ENCODE peak calls at places on chromosomes 6 and 20, in ten cellular contexts. Q is A549; A is naive thymus-derived CD4-positive, alpha-beta T cell; M is ovary; R is H1; X is fibroblast of lung; C is prostate gland; T is OCI-LY7; D is colonic mucosa; E is cardiac muscle cell. S is an unnamed sample. For H3K4me1, the result is how much of the 10 kb centered on the place peaks cover.

GRCh38 chr20:31698803-31699718 is 23.6 kb downstream of the BCL2L1 start:
- DNase-seq in R (no peak), C (peak), A (no peak), D (peak), Q (peak), X (peak), E (peak), T (peak), M (no peak), S (peak)

GRCh38 chr6:111418971-111419693 is 63.9 kb downstream of the REV3L start:
- DNase-seq in R (no peak), A (no peak), X (peak), Q (no peak), M (no peak), E (peak), T (no peak), C (no peak), D (no peak), S (no peak)

GRCh38 chr6:291697-292505 is at the start of gene DUSP22:
- DNase-seq in R (no peak), Q (peak), T (peak), X (peak), E (peak), M (peak), D (peak), A (peak), C (peak), S (peak)

GRCh38 chr6:44054635-44055559 is 72.4 kb downstream of the MRPL14 start:
- DNase-seq in D (no peak), A (no peak), E (no peak), T (no peak), Q (no peak), X (peak), R (no peak), C (no peak), M (no peak), S (no peak)

GRCh38 chr6:157823523-157824370 is 701 bp downstream of the SNX9 start:
- DNase-seq in Q (peak), T (no peak), A (peak), X (peak), M (peak), C (peak), D (peak), E (peak), R (no peak), S (peak)

GRCh38 chr20:6483727-6484126 is 283.8 kb upstream of the BMP2 start:
- DNase-seq in R (no peak), C (no peak), X (no peak), M (no peak), E (no peak), T (no peak), Q (no peak), D (no peak), A (no peak), S (no peak)

GRCh38 chr6:142357879-142358278 is 56.1 kb downstream of the ADGRG6 start:
- DNase-seq in R (no peak), X (no peak), M (no peak), D (no peak), C (no peak), A (no peak), E (no peak), T (no peak), Q (no peak), S (no peak)

GRCh38 chr20:48826883-48827771 is 672 bp downstream of the PREX1 start:
- DNase-seq in A (no peak), Q (peak), C (no peak), E (peak), X (peak), R (no peak), D (no peak), M (peak), T (peak), S (peak)

GRCh38 chr6:68159433-68159832 is 475.6 kb upstream of the ADGRB3 start:
- DNase-seq in T (no peak), C (no peak), M (no peak), A (no peak), Q (no peak), R (no peak), X (no peak), D (no peak), E (no peak), S (no peak)

GRCh38 chr6:131029661-131030297 is 33.3 kb downstream of the EPB41L2 start:
- DNase-seq in D (no peak), T (no peak), C (no peak), E (peak), Q (no peak), R (no peak), A (no peak), X (peak), M (no peak), S (no peak)

GRCh38 chr6:138289739-138290138 is 71.4 kb upstream of the PBOV1 start:
- DNase-seq in D (no peak), X (no peak), A (no peak), R (no peak), E (no peak), Q (peak), C (peak), M (no peak), T (peak), S (peak)

GRCh38 chr6:42404494-42404893 is 47.2 kb downstream of the TRERF1 start:
- DNase-seq in E (peak), Q (peak), A (no peak), C (no peak), T (no peak), X (peak), R (peak), D (peak), M (no peak), S (no peak)

GRCh38 chr20:54291339-54292060 is 83.6 kb downstream of the PFDN4 start:
- DNase-seq in M (no peak), X (no peak), A (no peak), R (no peak), T (no peak), D (no peak), C (no peak), Q (no peak), E (no peak), S (no peak)

GRCh38 chr6:15254074-15254975 is 8.5 kb downstream of the JARID2 start:
- DNase-seq in A (no peak), R (no peak), Q (peak), E (peak), D (no peak), X (peak), M (no peak), T (peak), C (no peak), S (no peak)

GRCh38 chr6:155541976-155542375 is 86.3 kb upstream of the NOX3 start:
- DNase-seq in R (no peak), A (no peak), E (no peak), T (no peak), M (no peak), C (no peak), X (no peak), Q (no peak), D (no peak), S (no peak)

GRCh38 chr6:100366419-100366818 is 98.3 kb downstream of the SIM1 start:
- DNase-seq in R (no peak), E (peak), D (no peak), Q (peak), X (peak), T (no peak), C (no peak), M (no peak), A (no peak), S (no peak)

GRCh38 chr20:50824137-50824536 is 29.3 kb downstream of the BCAS4 start:
- DNase-seq in M (peak), E (peak), T (no peak), C (no peak), D (peak), X (peak), Q (peak), R (no peak), A (no peak), S (no peak)

GRCh38 chr20:32329817-32330554 is 28.1 kb upstream of the ASXL1 start:
- DNase-seq in Q (no peak), D (no peak), M (no peak), E (no peak), A (no peak), C (no peak), X (no peak), R (no peak), T (no peak), S (no peak)

GRCh38 chr20:77231-77630 is 10.2 kb upstream of the DEFB125 start:
- DNase-seq in M (no peak), T (no peak), C (no peak), A (no peak), X (no peak), E (no peak), Q (no peak), D (no peak), R (no peak), S (no peak)

GRCh38 chr6:70686548-70687133 is 19.0 kb downstream of the SMAP1 start:
- DNase-seq in Q (peak), C (peak), A (peak), M (no peak), X (peak), T (peak), D (no peak), R (no peak), E (peak), S (peak)

GRCh38 chr6:111951439-111952140 is 78.3 kb upstream of the FYN start:
- DNase-seq in Q (no peak), M (no peak), R (no peak), D (no peak), E (no peak), T (no peak), C (no peak), X (no peak), A (no peak), S (no peak)

GRCh38 chr20:18831830-18832229 is 18.2 kb downstream of the SCP2D1 start:
- DNase-seq in D (no peak), C (no peak), A (no peak), R (no peak), T (no peak), X (peak), Q (no peak), M (no peak), E (no peak), S (no peak)

GRCh38 chr6:117078624-117079023 is 186.7 kb upstream of the VGLL2 start:
- DNase-seq in M (no peak), R (no peak), Q (no peak), A (no peak), C (no peak), E (no peak), X (no peak), T (no peak), D (peak), S (no peak)

GRCh38 chr20:2402271-2402980 is 21.7 kb downstream of the TGM6 start:
- DNase-seq in D (no peak), R (no peak), Q (peak), E (peak), C (no peak), X (peak), A (no peak), M (no peak), T (no peak), S (no peak)

GRCh38 chr20:8646026-8646425 is 422.9 kb upstream of the PLCB4 start:
- DNase-seq in E (peak), T (no peak), M (no peak), A (no peak), D (no peak), X (peak), Q (no peak), C (no peak), R (no peak), S (no peak)

GRCh38 chr6:165847407-165848098 is 184.5 kb upstream of the PDE10A start:
- DNase-seq in R (no peak), C (no peak), E (peak), D (peak), X (peak), Q (no peak), M (peak), A (no peak), T (no peak), S (no peak)

GRCh38 chr6:107740496-107741190 is 83.5 kb downstream of the SCML4 start:
- DNase-seq in M (no peak), T (peak), Q (no peak), X (no peak), R (no peak), E (no peak), D (peak), A (peak), C (no peak), S (no peak)

GRCh38 chr6:36977470-36977941 is 8.5 kb downstream of the MTCH1 start:
- DNase-seq in T (peak), X (no peak), M (peak), Q (no peak), C (no peak), D (no peak), E (no peak), R (no peak), A (no peak), S (no peak)

GRCh38 chr6:62283828-62284411 is 2.1 kb downstream of the KHDRBS2 start:
- DNase-seq in A (no peak), T (peak), R (no peak), E (peak), Q (peak), X (peak), C (no peak), M (no peak), D (peak), S (no peak)

GRCh38 chr20:62709537-62709905 is 885 bp downstream of the NTSR1 start:
- DNase-seq in X (no peak), T (no peak), Q (peak), E (no peak), A (no peak), D (no peak), C (no peak), M (no peak), R (no peak), S (no peak)
- H3K4me3 ChIP-seq in X (peak), T (no peak), Q (no peak), E (no peak), A (no peak), D (no peak), C (no peak), M (no peak), R (peak), S (no peak)

GRCh38 chr6:53960311-53960710 is 150.9 kb upstream of the MLIP start:
- DNase-seq in A (no peak), E (peak), T (no peak), X (peak), Q (no peak), R (no peak), D (no peak), C (no peak), M (no peak), S (no peak)

GRCh38 chr6:53956068-53956711 is 155.1 kb upstream of the MLIP start:
- DNase-seq in Q (peak), D (peak), R (peak), C (peak), X (peak), A (no peak), E (peak), T (peak), M (peak), S (no peak)

GRCh38 chr6:53961679-53962370 is 149.4 kb upstream of the MLIP start:
- DNase-seq in E (peak), R (no peak), T (no peak), A (no peak), Q (peak), M (no peak), X (no peak), D (no peak), C (no peak), S (no peak)

GRCh38 chr6:53959717-53960116 is 151.5 kb upstream of the MLIP start:
- DNase-seq in C (no peak), M (no peak), E (no peak), D (no peak), Q (no peak), T (no peak), A (no peak), R (no peak), X (no peak), S (no peak)

DNA sequence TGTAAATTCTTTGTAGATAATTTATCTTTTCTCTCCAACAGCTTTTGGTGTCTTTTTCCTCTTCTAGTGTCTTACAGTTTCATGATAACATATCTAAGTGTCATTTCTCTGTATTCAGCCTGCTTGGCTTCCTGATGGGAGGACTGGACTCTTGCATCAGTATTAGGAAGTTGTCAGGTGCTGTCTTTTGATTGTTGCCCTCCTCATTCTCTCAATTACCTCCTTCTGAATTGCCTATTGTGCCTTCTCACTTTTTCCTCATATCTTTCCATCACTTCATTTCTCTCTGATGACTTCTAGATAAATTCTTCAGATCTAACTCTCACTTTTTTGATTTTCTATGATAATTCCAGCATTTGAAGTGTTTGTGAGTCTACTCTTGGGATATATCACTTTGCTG is 154.4 kb upstream of the MLIP start:
- DNase-seq in T (no peak), Q (no peak), E (no peak), M (no peak), C (no peak), R (no peak), X (no peak), D (no peak), A (no peak), S (no peak)
- H3K4me1 ChIP-seq in T (under half), Q (under half), E (under half), M (under half), C (under half), R (under half), X (under half), D (under half), A (under half), S (under half)

DNA sequence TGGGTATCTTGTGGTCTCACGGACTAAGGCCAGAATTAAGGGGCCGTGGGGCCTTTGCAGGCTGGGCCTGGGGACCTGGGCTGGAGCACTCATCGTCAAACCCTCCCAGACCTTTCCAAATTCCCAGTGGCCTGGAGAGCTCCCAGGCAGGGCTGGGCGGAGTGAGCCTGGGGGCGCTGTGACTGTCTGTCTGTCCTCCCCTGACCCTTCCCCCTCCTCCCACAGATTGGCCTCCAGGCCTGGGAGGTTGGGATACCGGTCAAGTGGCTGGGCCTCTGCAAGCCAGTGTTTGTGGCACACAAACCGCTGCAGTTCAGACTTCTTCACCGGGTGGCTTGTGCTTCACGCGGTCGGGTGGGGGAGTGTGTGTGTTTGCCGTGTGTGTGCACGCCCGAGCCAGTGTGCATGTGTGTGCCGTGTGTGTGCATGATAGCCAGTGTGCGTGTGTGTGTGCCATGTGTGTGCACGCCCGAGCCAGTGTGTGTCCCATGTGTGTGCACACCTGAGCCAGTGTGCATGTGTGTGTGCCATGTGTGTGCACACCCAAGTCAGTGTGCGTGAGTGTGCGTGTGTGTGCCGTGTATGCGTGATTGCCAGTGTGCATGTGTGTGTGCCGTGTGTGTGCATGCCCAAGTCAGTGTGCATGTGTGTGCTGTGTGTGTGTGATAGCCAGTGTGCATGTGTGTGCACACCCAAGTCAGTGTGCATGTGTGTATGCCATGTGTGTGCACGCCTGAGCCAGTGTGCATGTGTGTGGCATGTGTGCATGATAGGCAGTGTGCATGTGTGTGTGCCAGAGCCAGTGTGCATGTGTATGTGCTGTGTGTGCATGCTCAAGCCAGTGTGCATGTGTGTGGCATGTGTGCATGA is 6.3 kb downstream of the RBBP8NL start:
- DNase-seq in D (no peak), X (no peak), C (no peak), Q (no peak), A (no peak), T (no peak), M (no peak), E (no peak), R (no peak), S (no peak)
- H3K27ac ChIP-seq in D (no peak), X (no peak), C (no peak), Q (no peak), A (no peak), T (no peak), M (no peak), E (no peak), R (no peak), S (no peak)

DNA sequence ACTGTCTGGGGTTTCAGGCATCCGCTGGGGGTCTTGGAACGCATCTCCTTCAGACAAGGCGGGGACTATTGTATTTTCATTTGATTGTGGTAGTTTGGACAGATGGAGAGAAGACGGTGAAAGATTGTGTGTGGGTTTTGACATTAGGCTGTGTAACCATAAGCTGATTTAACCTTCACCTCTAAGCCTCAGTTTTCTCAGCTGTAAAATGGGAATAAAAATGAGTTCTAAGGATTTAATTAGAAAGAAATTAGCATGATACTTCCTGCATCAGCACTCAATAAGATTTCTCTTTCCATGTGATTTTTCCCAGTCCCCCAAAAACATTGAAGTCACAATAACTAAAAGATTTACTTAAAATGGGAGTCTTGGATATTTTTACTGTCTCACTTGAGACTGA is 78.1 kb downstream of the CBFA2T2 start:
- DNase-seq in D (no peak), M (no peak), Q (no peak), X (no peak), E (no peak), A (no peak), T (no peak), R (no peak), C (no peak), S (no peak)
- H3K4me3 ChIP-seq in D (no peak), M (no peak), Q (no peak), X (no peak), E (no peak), A (no peak), T (peak), R (peak), C (no peak), S (no peak)

GRCh38 chr20:33815671-33816070 is 4.5 kb downstream of the CHMP4B start:
- DNase-seq in X (no peak), M (no peak), A (no peak), T (no peak), R (no peak), E (no peak), Q (no peak), C (no peak), D (no peak), S (no peak)
- H3K4me1 ChIP-seq in X (under half), M (under half), A (under half), T (half or more), R (under half), E (under half), Q (under half), C (under half), D (under half), S (under half)

GRCh38 chr20:63751471-63752271 is 12.1 kb downstream of the SLC2A4RG start:
- DNase-seq in E (no peak), R (no peak), D (no peak), X (no peak), A (no peak), Q (no peak), C (no peak), M (peak), T (no peak), S (no peak)

GRCh38 chr20:63752411-63753101 is 13.0 kb downstream of the SLC2A4RG start:
- DNase-seq in D (no peak), E (no peak), R (no peak), A (no peak), M (peak), Q (no peak), C (no peak), T (no peak), X (no peak), S (no peak)

GRCh38 chr20:63755933-63756647 is 16.5 kb downstream of the SLC2A4RG start:
- DNase-seq in A (no peak), C (no peak), T (no peak), E (no peak), R (no peak), D (no peak), M (no peak), X (no peak), Q (no peak), S (no peak)

GRCh38 chr20:63753381-63753780 is 13.8 kb downstream of the SLC2A4RG start:
- DNase-seq in D (no peak), R (no peak), Q (no peak), E (no peak), A (no peak), X (no peak), T (no peak), M (no peak), C (no peak), S (no peak)

DNA sequence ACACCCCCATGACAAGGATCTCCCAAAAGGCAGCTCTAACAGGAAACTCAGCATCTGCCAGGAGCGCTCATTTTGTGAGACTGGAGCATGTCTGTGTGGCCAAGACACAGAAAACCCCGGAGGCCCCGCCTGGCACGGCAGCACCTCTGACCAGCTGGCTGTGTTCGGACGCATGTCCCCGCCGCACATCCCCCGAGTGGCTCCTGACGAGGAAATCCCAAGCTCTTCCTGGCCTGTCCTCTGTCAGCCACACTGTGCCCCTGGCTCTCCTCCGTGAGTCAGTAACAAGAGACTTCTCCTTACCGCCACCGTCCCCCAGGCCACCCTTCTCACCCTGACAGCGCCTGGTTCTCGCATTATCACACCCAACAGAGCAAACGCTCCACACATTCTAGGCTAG is 14.4 kb downstream of the SLC2A4RG start:
- DNase-seq in C (no peak), E (no peak), A (no peak), R (no peak), M (no peak), T (no peak), Q (no peak), X (no peak), D (no peak), S (no peak)
- H3K27ac ChIP-seq in C (no peak), E (peak), A (no peak), R (no peak), M (no peak), T (no peak), Q (no peak), X (no peak), D (no peak), S (no peak)

GRCh38 chr6:149211046-149211571 is 106.4 kb upstream of the TAB2 start:
- DNase-seq in M (no peak), E (peak), R (no peak), X (no peak), D (no peak), T (peak), C (no peak), A (no peak), Q (no peak), S (peak)
- H3K4me3 ChIP-seq in M (no peak), E (no peak), R (no peak), X (no peak), D (no peak), T (no peak), C (no peak), A (no peak), Q (no peak), S (peak)